ENCODE peak calls at places on chromosomes 1 and 21, in four cellular contexts. D, V, Q and K are unnamed samples.

GRCh38 chr1:46181343-46182260 is 5.3 kb upstream of the P3R3URF start:
- DNase-seq in D (no peak), V (peak; percentile 64), Q (no peak), K (no peak)

GRCh38 chr21:45630066-45630694 is 13.3 kb upstream of the PCBP3 start:
- DNase-seq in D (no peak), V (peak; percentile 13), Q (no peak), K (no peak)

GRCh38 chr1:25622526-25622925 is 5.9 kb downstream of the MAN1C1 start:
- DNase-seq in D (no peak), V (no peak), Q (no peak), K (no peak)

GRCh38 chr1:37865348-37866119 is 6.1 kb upstream of the MTF1 start:
- DNase-seq in D (no peak), V (no peak), Q (no peak), K (no peak)

GRCh38 chr1:230067441-230067870 is 418 bp downstream of the GALNT2 start:
- DNase-seq in D (peak; percentile 42), V (peak; percentile 53), Q (peak; percentile 67), K (no peak)

GRCh38 chr1:21937372-21938121 is 437 bp upstream of the HSPG2 start:
- DNase-seq in D (peak; percentile 84), V (peak; percentile 84), Q (peak; percentile 96), K (peak; percentile 68)

GRCh38 chr21:45390831-45391742 is 13.9 kb upstream of the COL18A1 start:
- DNase-seq in D (no peak), V (no peak), Q (no peak), K (no peak)

GRCh38 chr1:200837931-200838571 is 34.7 kb upstream of the GPR25 start:
- DNase-seq in D (no peak), V (no peak), Q (no peak), K (peak; percentile 71)

GRCh38 chr1:3019007-3019515 is 2.2 kb upstream of the ACTRT2 start:
- DNase-seq in D (no peak), V (no peak), Q (no peak), K (no peak)

GRCh38 chr1:72412286-72412685 is 129.9 kb upstream of the NEGR1 start:
- DNase-seq in D (no peak), V (no peak), Q (no peak), K (no peak)

GRCh38 chr1:61265665-61266064 is 183.3 kb downstream of the NFIA start:
- DNase-seq in D (no peak), V (no peak), Q (no peak), K (no peak)

GRCh38 chr21:32611471-32611997 is 643 bp downstream of the CFAP298 start:
- DNase-seq in D (no peak), V (peak; percentile 48), Q (peak; percentile 57), K (peak; percentile 92)

GRCh38 chr1:15941899-15942660 is 33.8 kb downstream of the ZBTB17 start:
- DNase-seq in D (no peak), V (no peak), Q (no peak), K (no peak)

GRCh38 chr1:198264271-198264670 is 107.5 kb downstream of the NEK7 start:
- DNase-seq in D (no peak), V (no peak), Q (no peak), K (no peak)

GRCh38 chr1:226733876-226734414 is 5.1 kb downstream of the ITPKB start:
- DNase-seq in D (no peak), V (no peak), Q (no peak), K (peak; percentile 88)

GRCh38 chr21:17460094-17460493 is 52.7 kb upstream of the CXADR start:
- DNase-seq in D (no peak), V (no peak), Q (no peak), K (no peak)

GRCh38 chr1:15453773-15454172 is 2.8 kb upstream of the CELA2A start:
- DNase-seq in D (no peak), V (no peak), Q (no peak), K (no peak)

GRCh38 chr1:28955930-28956552 is 41.7 kb downstream of the EPB41 start:
- DNase-seq in D (peak; percentile 8), V (no peak), Q (peak; percentile 36), K (no peak)

GRCh38 chr1:21568006-21568746 is 59.0 kb downstream of the ALPL start:
- DNase-seq in D (no peak), V (no peak), Q (no peak), K (no peak)

GRCh38 chr1:28329395-28330153 is 734 bp downstream of the MED18 start:
- DNase-seq in D (no peak), V (peak; percentile 36), Q (peak; percentile 60), K (peak; percentile 63)

GRCh38 chr1:157882560-157882959 is 41.0 kb upstream of the CD5L start:
- DNase-seq in D (no peak), V (no peak), Q (no peak), K (no peak)

GRCh38 chr21:43802713-43803313 is 13.4 kb downstream of the RRP1 start:
- DNase-seq in D (no peak), V (no peak), Q (no peak), K (peak; percentile 39)

GRCh38 chr1:77832889-77833288 is 53.4 kb downstream of the MIGA1 start:
- DNase-seq in D (no peak), V (no peak), Q (no peak), K (no peak)

GRCh38 chr1:208047476-208047934 is 136.6 kb upstream of the CD34 start:
- DNase-seq in D (no peak), V (peak; percentile 46), Q (no peak), K (no peak)

GRCh38 chr1:110237406-110238152 is 27.5 kb downstream of the KCNC4 start:
- DNase-seq in D (no peak), V (no peak), Q (no peak), K (peak; percentile 89)

GRCh38 chr1:227934476-227935313 is 13.0 kb downstream of the WNT9A start:
- DNase-seq in D (no peak), V (no peak), Q (no peak), K (no peak)

GRCh38 chr1:33918368-33918767 is 54.5 kb downstream of the HMGB4 start:
- DNase-seq in D (no peak), V (no peak), Q (no peak), K (no peak)

GRCh38 chr1:38287036-38287435 is 240.4 kb upstream of the POU3F1 start:
- DNase-seq in D (no peak), V (no peak), Q (no peak), K (no peak)

GRCh38 chr1:178739285-178740045 is 14.4 kb downstream of the RALGPS2 start:
- DNase-seq in D (no peak), V (no peak), Q (no peak), K (no peak)

DNA sequence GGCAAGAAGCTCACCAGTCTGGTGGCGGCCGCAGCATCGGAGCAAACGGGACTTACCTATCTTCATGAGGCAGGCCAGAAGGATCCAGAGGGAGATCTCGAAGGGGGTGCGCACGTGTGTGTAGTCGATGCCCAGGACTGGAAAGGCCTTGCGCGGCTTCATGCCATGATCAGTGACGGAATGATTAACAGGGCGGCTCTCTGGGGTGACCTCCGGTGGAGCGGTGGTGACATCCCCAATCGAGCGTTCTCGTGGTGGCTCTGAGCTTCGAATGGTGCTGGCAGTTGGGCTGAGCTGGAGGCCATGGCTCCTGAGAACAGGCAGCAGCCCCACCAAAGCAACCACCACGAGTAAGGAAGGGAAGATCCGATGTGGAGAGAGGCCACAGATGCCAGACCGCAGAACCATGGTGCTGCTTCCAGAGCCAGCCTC is 982 bp downstream of the SLC9A1 start:
- DNase-seq in D (no peak), V (no peak), Q (no peak), K (no peak)
- H3K9ac ChIP-seq in D (no peak overlapping the region), V (peak overlapping the region; percentile 86), Q (no peak overlapping the region), K (peak overlapping the region; percentile 98)

GRCh38 chr1:18948913-18949688 is 7.4 kb downstream of the IFFO2 start:
- DNase-seq in D (no peak), V (peak; percentile 50), Q (peak; percentile 37), K (no peak)
- H3K9ac ChIP-seq in D (peak overlapping the region; percentile 79), V (peak overlapping the region; percentile 17), Q (no peak overlapping the region), K (no peak overlapping the region)

GRCh38 chr1:12658531-12659453 is 14.9 kb downstream of the AADACL4 start:
- DNase-seq in D (peak; percentile 82), V (peak; percentile 82), Q (peak; percentile 85), K (peak; percentile 88)
- H3K9ac ChIP-seq in D (no peak overlapping the region), V (no peak overlapping the region), Q (no peak overlapping the region), K (no peak overlapping the region)

GRCh38 chr1:43285269-43285986 is at the start of gene C1orf210:
- DNase-seq in D (no peak), V (peak; percentile 95), Q (peak; percentile 34), K (no peak)
- H3K9ac ChIP-seq in D (peak within 1 kb of the TSS; percentile 7), V (peak within 1 kb of the TSS; percentile 65), Q (no peak within 1 kb of the TSS), K (no peak within 1 kb of the TSS)

GRCh38 chr1:8406011-8406410 is 88.1 kb downstream of the SLC45A1 start:
- DNase-seq in D (no peak), V (no peak), Q (no peak), K (no peak)

GRCh38 chr1:8406946-8407345 is 89.0 kb downstream of the SLC45A1 start:
- DNase-seq in D (no peak), V (no peak), Q (no peak), K (no peak)

GRCh38 chr1:8408151-8408839 is 90.4 kb downstream of the SLC45A1 start:
- DNase-seq in D (no peak), V (peak; percentile 89), Q (peak; percentile 35), K (no peak)

GRCh38 chr1:8409107-8409506 is 91.2 kb downstream of the SLC45A1 start:
- DNase-seq in D (no peak), V (no peak), Q (peak; percentile 48), K (no peak)

DNA sequence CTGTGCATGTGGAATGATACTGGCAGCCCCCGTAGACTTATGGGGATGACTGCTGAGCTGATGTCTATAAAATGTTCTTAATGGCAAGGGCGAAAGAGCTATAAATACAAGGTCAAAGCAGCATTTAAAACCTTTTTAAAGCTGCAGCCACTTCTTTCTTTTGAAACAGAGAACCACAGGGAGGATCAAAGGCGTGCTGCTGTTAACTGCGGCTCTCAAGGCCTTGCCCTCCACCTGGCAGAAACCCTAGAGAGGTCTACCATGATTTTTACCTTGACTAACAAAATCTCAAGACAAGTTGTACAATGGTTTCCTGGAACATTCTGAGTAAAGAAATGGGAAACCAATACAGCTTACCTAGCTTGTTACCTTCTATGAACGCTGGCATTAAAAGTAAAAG is 89.7 kb downstream of the SLC45A1 start:
- DNase-seq in D (no peak), V (no peak), Q (no peak), K (no peak)
- H3K9ac ChIP-seq in D (no peak overlapping the region), V (peak overlapping the region; percentile 5), Q (no peak overlapping the region), K (no peak overlapping the region)